ENCODE peak calls at places on chromosomes 5 and 9, in five cellular contexts. L is psoas muscle; H is OCI-LY7; F is CD8-positive, alpha-beta T cell; M is H9. G is an unnamed sample.

GRCh38 chr5:62256161-62257017 is 49.6 kb upstream of the KIF2A start:
- DNase-seq in F (peak; percentile 17), M (no peak), L (no peak), H (peak; percentile 30), G (no peak)

GRCh38 chr9:94639045-94639995 is at the start of gene FBP1:
- DNase-seq in H (no peak), M (peak; percentile 61), L (peak; percentile 72), F (peak; percentile 40), G (no peak)

GRCh38 chr9:78856144-78856543 is 559.2 kb downstream of the PSAT1 start:
- DNase-seq in F (no peak), H (no peak), M (no peak), L (no peak), G (no peak)

GRCh38 chr9:12973702-12974101 is 198.9 kb downstream of the LURAP1L start:
- DNase-seq in M (no peak), F (no peak), L (no peak), H (no peak), G (no peak)

GRCh38 chr5:36359267-36359666 is 57.6 kb upstream of the RANBP3L start:
- DNase-seq in M (no peak), F (no peak), L (peak; percentile 48), H (no peak), G (no peak)

GRCh38 chr9:35203531-35203930 is 41.7 kb downstream of the UNC13B start:
- DNase-seq in L (no peak), F (no peak), H (peak; percentile 5), M (no peak), G (no peak)

GRCh38 chr5:10311595-10312425 is 4.1 kb upstream of the CMBL start:
- DNase-seq in H (no peak), M (no peak), F (no peak), L (no peak), G (no peak)

GRCh38 chr5:160469156-160470144 is 47.8 kb downstream of the PTTG1 start:
- DNase-seq in F (no peak), L (no peak), H (no peak), M (no peak), G (no peak)

GRCh38 chr5:51396797-51397196 is 13.5 kb downstream of the ISL1 start:
- DNase-seq in M (no peak), L (no peak), H (no peak), F (no peak), G (no peak)

GRCh38 chr5:138354926-138355378 is 2.5 kb downstream of the KDM3B start:
- DNase-seq in F (peak; percentile 43), H (peak; percentile 73), M (peak; percentile 64), L (no peak), G (no peak)

GRCh38 chr5:30849801-30850370 is 343.6 kb upstream of the CDH6 start:
- DNase-seq in F (no peak), H (no peak), L (no peak), M (no peak), G (peak; percentile 79)

GRCh38 chr5:148586796-148587195 is 67.5 kb downstream of the HTR4 start:
- DNase-seq in L (no peak), H (no peak), F (no peak), M (no peak), G (no peak)

GRCh38 chr5:92613546-92613945 is 967.5 kb downstream of the NR2F1-AS1 start:
- DNase-seq in M (no peak), L (no peak), H (no peak), F (no peak), G (no peak)

GRCh38 chr9:5040730-5041389 is 55.8 kb downstream of the JAK2 start:
- DNase-seq in F (no peak), L (no peak), H (no peak), M (no peak), G (no peak)

GRCh38 chr5:37886207-37886905 is 46.5 kb upstream of the GDNF start:
- DNase-seq in F (no peak), H (no peak), M (no peak), L (no peak), G (no peak)

GRCh38 chr9:94139672-94140417 is 55.6 kb downstream of the PTPDC1 start:
- DNase-seq in M (no peak), H (no peak), F (no peak), L (peak; percentile 93), G (peak; percentile 33)

DNA sequence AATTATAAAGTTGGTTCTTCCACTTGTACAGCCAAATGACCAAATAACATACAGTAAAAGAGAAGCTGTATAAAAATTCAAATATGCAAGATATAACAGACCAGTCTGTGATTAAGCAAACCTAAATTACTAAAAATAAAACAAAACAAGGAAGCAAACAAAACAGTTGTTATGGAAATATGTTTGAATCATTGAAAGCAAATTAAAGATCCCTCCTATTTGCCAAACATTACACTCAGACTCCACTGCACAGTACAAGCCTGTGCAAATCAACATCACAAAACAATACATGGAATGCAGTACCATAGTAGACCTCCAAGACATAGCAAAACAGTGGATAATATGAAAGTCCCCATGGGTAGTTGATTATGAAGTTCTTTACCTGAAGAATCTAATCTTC is 288.1 kb upstream of the PTGER4 start:
- DNase-seq in L (no peak), F (no peak), H (no peak), M (no peak), G (no peak)
- H3K4me1 ChIP-seq in L (no peaks in the 10 kb centered on the region), F (peaks cover 18% of the 10 kb centered on the region), H (no peaks in the 10 kb centered on the region), M (no peaks in the 10 kb centered on the region), G (no peaks in the 10 kb centered on the region)

GRCh38 chr9:112184211-112184610 is 9.1 kb upstream of the SUSD1 start:
- DNase-seq in F (no peak), M (no peak), L (no peak), H (no peak), G (no peak)

GRCh38 chr9:112175796-112176315 is 759 bp upstream of the SUSD1 start:
- DNase-seq in F (no peak), M (no peak), H (no peak), L (no peak), G (no peak)

GRCh38 chr9:112176410-112177010 is 1.4 kb upstream of the SUSD1 start:
- DNase-seq in L (no peak), F (peak; percentile 33), H (no peak), M (no peak), G (no peak)

GRCh38 chr9:112180387-112180881 is 5.3 kb upstream of the SUSD1 start:
- DNase-seq in L (no peak), F (peak; percentile 55), M (no peak), H (no peak), G (no peak)

GRCh38 chr9:112179816-112180215 is 4.7 kb upstream of the SUSD1 start:
- DNase-seq in L (no peak), F (no peak), H (no peak), M (no peak), G (no peak)
- H3K4me1 ChIP-seq in L (no peaks in the 10 kb centered on the region), F (peaks cover 38% of the 10 kb centered on the region), H (no peaks in the 10 kb centered on the region), M (peaks cover 6% of the 10 kb centered on the region), G (peaks cover 10% of the 10 kb centered on the region)

GRCh38 chr5:141516648-141517025 is 27.8 kb downstream of the PCDHGC5 start:
- DNase-seq in F (no peak), L (no peak), M (no peak), H (no peak), G (no peak)
- H3K4me1 ChIP-seq in F (peaks cover 21% of the 10 kb centered on the region), L (peaks cover 84% of the 10 kb centered on the region), M (no peaks in the 10 kb centered on the region), H (peaks cover 78% of the 10 kb centered on the region), G (peaks cover 43% of the 10 kb centered on the region)

GRCh38 chr5:140239939-140240700 is 62.8 kb downstream of the PFDN1 start:
- DNase-seq in H (peak; percentile 80), M (peak; percentile 87), F (peak; percentile 54), L (peak; percentile 77), G (no peak)
- H3K4me1 ChIP-seq in H (peaks cover 14% of the 10 kb centered on the region), M (peaks cover 5% of the 10 kb centered on the region), F (peaks cover 6% of the 10 kb centered on the region), L (peaks cover 71% of the 10 kb centered on the region), G (peaks cover 23% of the 10 kb centered on the region)

DNA sequence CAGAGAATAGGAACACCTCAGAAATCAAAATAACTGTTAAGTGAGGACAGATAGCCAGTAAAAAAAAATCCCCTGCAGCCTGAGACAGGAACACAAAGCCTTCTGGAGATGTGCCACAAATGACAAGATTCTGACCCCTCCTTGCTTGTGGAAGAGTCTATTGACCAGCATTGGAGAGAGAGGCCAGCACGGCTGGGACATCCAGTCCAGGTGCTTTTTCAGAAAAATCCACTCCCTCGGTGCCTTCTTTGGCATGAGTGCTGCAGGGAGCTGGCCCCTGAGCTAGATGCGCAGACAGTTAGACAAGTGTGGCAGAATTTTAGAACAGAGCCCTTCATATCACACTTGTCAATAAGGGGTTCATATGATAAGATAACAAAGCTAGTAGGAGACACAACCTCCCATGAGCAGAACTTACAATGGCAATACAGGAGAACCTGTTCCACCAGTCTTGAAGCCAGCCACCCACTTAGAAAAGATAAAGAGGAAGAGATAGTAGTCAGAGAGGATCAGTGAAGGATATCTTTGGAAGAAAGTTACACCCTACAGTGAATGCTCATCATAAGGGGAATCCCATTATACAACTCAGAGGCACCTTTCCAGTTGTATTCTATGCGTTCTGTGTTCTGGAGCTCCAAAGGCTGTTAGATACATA is 298.4 kb downstream of the TLE1 start:
- DNase-seq in F (no peak), H (no peak), L (no peak), M (no peak), G (no peak)
- H3K4me1 ChIP-seq in F (no peaks in the 10 kb centered on the region), H (no peaks in the 10 kb centered on the region), L (peaks cover 13% of the 10 kb centered on the region), M (no peaks in the 10 kb centered on the region), G (no peaks in the 10 kb centered on the region)

G was measured in Panc1.